ENCODE peak calls at places on chromosome 11, in eight cellular contexts. H is COR-L47, J is T follicular helper cell, Z is neural progenitor cell, X is pancreas, Y is T-helper 1 cell, T is brain microvascular endothelial cell, E is EL. W is an unnamed sample.

GRCh38 chr11:1919428-1920127 is at the start of gene TNNT3:
- DNase-seq in H (no peak), J (no peak), Z (peak), X (no peak), Y (no peak), T (no peak), E (no peak), W (no peak)

GRCh38 chr11:26806209-26806608 is 84.3 kb upstream of the SLC5A12 start:
- DNase-seq in H (no peak), J (no peak), Z (no peak), X (no peak), Y (no peak), T (no peak), E (peak), W (no peak)

GRCh38 chr11:3189886-3190583 is 24.9 kb upstream of the OSBPL5 start:
- DNase-seq in H (no peak), J (no peak), Z (no peak), X (no peak), Y (no peak), T (no peak), E (no peak), W (no peak)

GRCh38 chr11:96215826-96216225 is 127.2 kb downstream of the MAML2 start:
- DNase-seq in H (no peak), J (no peak), Z (no peak), X (no peak), Y (no peak), T (no peak), E (no peak), W (no peak)

GRCh38 chr11:27329867-27330632 is 33.0 kb downstream of the CCDC34 start:
- DNase-seq in H (no peak), J (no peak), Z (no peak), X (no peak), Y (no peak), T (no peak), E (no peak), W (no peak)

GRCh38 chr11:11849127-11849746 is 7.5 kb downstream of the USP47 start:
- DNase-seq in H (peak), J (peak), Z (peak), X (peak), Y (peak), T (peak), E (peak), W (peak)

GRCh38 chr11:19258651-19259230 is 18.0 kb upstream of the E2F8 start:
- DNase-seq in H (no peak), J (no peak), Z (peak), X (no peak), Y (no peak), T (no peak), E (no peak), W (peak)

GRCh38 chr11:39784873-39785272 is 1674.6 kb downstream of the LRRC4C start:
- DNase-seq in H (no peak), J (no peak), Z (no peak), X (no peak), Y (no peak), T (no peak), E (no peak), W (no peak)

GRCh38 chr11:75771646-75772410 is 3.2 kb downstream of the DGAT2 start:
- DNase-seq in H (no peak), J (no peak), Z (no peak), X (no peak), Y (no peak), T (peak), E (peak), W (peak)

W was measured in RCC 7860.